ENCODE peak calls at places on chromosome 6, in five cellular contexts. J, C, R, D and K are unnamed samples.

GRCh38 chr6:30981942-30982772 is 1.4 kb upstream of the MUC21 start:
- DNase-seq in J (peak; percentile 27), C (no peak), R (peak; percentile 79), D (no peak), K (peak; percentile 45)

GRCh38 chr6:16639689-16640480 is 121.4 kb downstream of the ATXN1 start:
- DNase-seq in J (no peak), C (no peak), R (peak; percentile 80), D (no peak), K (no peak)

GRCh38 chr6:170271771-170272314 is 19.0 kb downstream of the DLL1 start:
- DNase-seq in J (no peak), C (peak; percentile 93), R (no peak), D (no peak), K (no peak)

GRCh38 chr6:85135376-85136094 is 314.3 kb upstream of the NT5E start:
- DNase-seq in J (no peak), C (no peak), R (peak; percentile 70), D (no peak), K (no peak)

GRCh38 chr6:28758046-28758817 is 165.6 kb downstream of the TRIM27 start:
- DNase-seq in J (no peak), C (no peak), R (peak; percentile 31), D (no peak), K (no peak)

GRCh38 chr6:38273325-38273724 is 366.4 kb downstream of the BTBD9 start:
- DNase-seq in J (no peak), C (no peak), R (peak; percentile 51), D (no peak), K (no peak)

GRCh38 chr6:27761391-27761790 is 150.8 kb downstream of the OR2B2 start:
- DNase-seq in J (no peak), C (no peak), R (peak; percentile 62), D (no peak), K (no peak)

GRCh38 chr6:29953001-29953436 is 10.7 kb downstream of the HLA-A start:
- DNase-seq in J (no peak), C (no peak), R (peak; percentile 79), D (no peak), K (no peak)

GRCh38 chr6:113361014-113361645 is 496.0 kb upstream of the MARCKS start:
- DNase-seq in J (no peak), C (no peak), R (peak; percentile 55), D (no peak), K (no peak)

GRCh38 chr6:104326173-104327001 is 533.3 kb downstream of the HACE1 start:
- DNase-seq in J (peak; percentile 30), C (no peak), R (peak; percentile 88), D (no peak), K (no peak)

GRCh38 chr6:99348220-99348822 is 1.2 kb downstream of the FAXC start:
- DNase-seq in J (no peak), C (no peak), R (no peak), D (no peak), K (no peak)

GRCh38 chr6:99348823-99349619 is 453 bp downstream of the FAXC start:
- DNase-seq in J (no peak), C (no peak), R (no peak), D (no peak), K (peak; percentile 67)

GRCh38 chr6:99350573-99350972 is 1.1 kb upstream of the FAXC start:
- DNase-seq in J (no peak), C (no peak), R (no peak), D (no peak), K (peak; percentile 4)

GRCh38 chr6:99347804-99348203 is 1.7 kb downstream of the FAXC start:
- DNase-seq in J (no peak), C (no peak), R (no peak), D (no peak), K (no peak)

GRCh38 chr6:99349620-99350141 is at the start of gene FAXC:
- DNase-seq in J (no peak), C (no peak), R (peak; percentile 13), D (no peak), K (peak; percentile 63)
- TF ChIP-seq CTCF in J (peak; percentile 13), C (no peak), R (no peak), D (no peak), K (no peak)

GRCh38 chr6:70667256-70667710 is 400 bp upstream of the SMAP1 start:
- DNase-seq in J (no peak), C (no peak), R (no peak), D (no peak), K (no peak)

GRCh38 chr6:70666726-70667125 is 957 bp upstream of the SMAP1 start:
- DNase-seq in J (no peak), C (no peak), R (no peak), D (no peak), K (no peak)

GRCh38 chr6:70669133-70669532 is 1.4 kb downstream of the SMAP1 start:
- DNase-seq in J (no peak), C (no peak), R (no peak), D (no peak), K (no peak)

GRCh38 chr6:70668499-70668812 is 773 bp downstream of the SMAP1 start:
- DNase-seq in J (no peak), C (no peak), R (peak; percentile 29), D (no peak), K (no peak)

GRCh38 chr6:70667711-70668498 is at the start of gene SMAP1:
- DNase-seq in J (peak; percentile 88), C (peak; percentile 99), R (peak; percentile 90), D (peak; percentile 97), K (peak; percentile 94)
- TF ChIP-seq CTCF in J (no peak), C (no peak), R (no peak), D (no peak), K (peak; percentile 25)

DNA sequence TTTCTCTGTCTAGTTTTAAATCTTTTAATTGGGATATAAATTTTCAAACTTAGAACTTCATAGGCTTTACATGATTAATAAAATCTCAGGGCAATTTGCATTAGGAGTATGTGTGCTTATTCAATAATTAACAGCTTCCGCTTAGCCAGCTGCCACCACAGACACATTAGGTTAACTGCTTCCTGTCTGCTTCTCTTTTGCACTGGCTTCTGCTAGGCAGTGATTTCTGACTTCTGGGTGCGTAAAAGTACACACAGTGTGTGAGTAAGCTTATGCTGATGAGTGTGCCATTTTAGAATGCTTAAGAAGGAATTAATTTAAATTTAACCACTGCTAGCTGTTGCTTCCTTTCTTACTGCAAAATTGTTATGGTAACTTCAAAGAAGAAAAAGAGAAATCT is 73.9 kb downstream of the F13A1 start:
- DNase-seq in J (no peak), C (no peak), R (no peak), D (no peak), K (no peak)
- TF ChIP-seq CTCF in J (no peak), C (no peak), R (no peak), D (no peak), K (no peak)

GRCh38 chr6:42403415-42403814 is 48.3 kb downstream of the TRERF1 start:
- DNase-seq in J (no peak), C (no peak), R (peak; percentile 25), D (no peak), K (no peak)
- TF ChIP-seq CTCF in J (no peak), C (no peak), R (no peak), D (no peak), K (no peak)

GRCh38 chr6:156943167-156943566 is 166.0 kb downstream of the ARID1B start:
- DNase-seq in J (no peak), C (no peak), R (no peak), D (no peak), K (no peak)
- TF ChIP-seq CTCF in J (no peak), C (no peak), R (no peak), D (no peak), K (no peak)

GRCh38 chr6:73242001-73242400 is 16.7 kb upstream of the KHDC1L start:
- DNase-seq in J (no peak), C (no peak), R (no peak), D (no peak), K (no peak)
- TF ChIP-seq CTCF in J (no peak), C (no peak), R (no peak), D (no peak), K (no peak)

GRCh38 chr6:132714160-132714559 is 305 bp upstream of the VNN1 start:
- DNase-seq in J (no peak), C (no peak), R (no peak), D (no peak), K (no peak)

GRCh38 chr6:132716238-132716637 is 2.4 kb upstream of the VNN1 start:
- DNase-seq in J (no peak), C (no peak), R (no peak), D (no peak), K (no peak)

GRCh38 chr6:132713355-132714134 is at the start of gene VNN1:
- DNase-seq in J (peak; percentile 60), C (no peak), R (no peak), D (no peak), K (no peak)

GRCh38 chr6:132712366-132712765 is 1.5 kb downstream of the VNN1 start:
- DNase-seq in J (no peak), C (no peak), R (peak; percentile 44), D (no peak), K (no peak)

GRCh38 chr6:132715204-132715603 is 1.3 kb upstream of the VNN1 start:
- DNase-seq in J (peak; percentile 47), C (no peak), R (peak; percentile 91), D (no peak), K (peak; percentile 12)
- TF ChIP-seq CTCF in J (peak; percentile 22), C (no peak), R (peak; percentile 73), D (peak; percentile 30), K (no peak)

GRCh38 chr6:154408906-154409500 is 52.4 kb upstream of the IPCEF1 start:
- DNase-seq in J (no peak), C (no peak), R (peak; percentile 52), D (no peak), K (no peak)
- TF ChIP-seq CTCF in J (peak; percentile 28), C (no peak), R (peak; percentile 42), D (peak; percentile 54), K (no peak)

GRCh38 chr6:40249935-40250334 is 315.7 kb upstream of the MOCS1 start:
- DNase-seq in J (no peak), C (no peak), R (no peak), D (no peak), K (no peak)
- TF ChIP-seq CTCF in J (no peak), C (no peak), R (no peak), D (no peak), K (no peak)